ENCODE peak calls at places on chromosomes 3 and 15, in four cellular contexts. E is K562, R is SK-N-SH, F is HepG2. W is an unnamed sample.

GRCh38 chr3:79516795-79517194 is 251.0 kb downstream of the ROBO1 start:
- DNase-seq in E (no peak), R (no peak), F (no peak), W (no peak)

GRCh38 chr3:113560265-113560664 is 27.9 kb downstream of the SIDT1 start:
- DNase-seq in E (no peak), R (no peak), F (no peak), W (no peak)

GRCh38 chr3:5687230-5687629 is 499.7 kb downstream of the EDEM1 start:
- DNase-seq in E (no peak), R (no peak), F (no peak), W (no peak)

GRCh38 chr3:170059447-170059846 is 21.7 kb downstream of the GPR160 start:
- DNase-seq in E (no peak), R (no peak), F (no peak), W (no peak)

GRCh38 chr3:140911822-140912221 is 29.8 kb upstream of the SLC25A36 start:
- DNase-seq in E (no peak), R (no peak), F (peak), W (no peak)

GRCh38 chr15:26449296-26449695 is 323.6 kb downstream of the GABRB3 start:
- DNase-seq in E (no peak), R (no peak), F (no peak), W (no peak)

GRCh38 chr15:28096720-28097431 is 2.2 kb downstream of the OCA2 start:
- DNase-seq in E (no peak), R (no peak), F (no peak), W (peak)

GRCh38 chr3:104297617-104298016 is 1069.1 kb upstream of the ALCAM start:
- DNase-seq in E (no peak), R (no peak), F (no peak), W (no peak)

GRCh38 chr3:47035645-47036044 is 56.2 kb downstream of the NBEAL2 start:
- DNase-seq in E (no peak), R (no peak), F (peak), W (no peak)

GRCh38 chr3:101377209-101377608 is 56.8 kb upstream of the IMPG2 start:
- DNase-seq in E (no peak), R (no peak), F (no peak), W (no peak)

GRCh38 chr3:118960876-118961275 is 73.8 kb downstream of the IGSF11 start:
- DNase-seq in E (no peak), R (no peak), F (no peak), W (no peak)

GRCh38 chr15:31101262-31102048 is at the start of gene TRPM1:
- DNase-seq in E (no peak), R (no peak), F (no peak), W (no peak)

GRCh38 chr3:183481582-183481981 is 53.2 kb upstream of the MCF2L2 start:
- DNase-seq in E (no peak), R (no peak), F (no peak), W (no peak)

GRCh38 chr3:173411288-173412064 is 13.9 kb downstream of the NLGN1 start:
- DNase-seq in E (no peak), R (peak), F (peak), W (no peak)

GRCh38 chr3:14519406-14519805 is 20.7 kb downstream of the GRIP2 start:
- DNase-seq in E (no peak), R (no peak), F (no peak), W (no peak)

GRCh38 chr3:70180664-70181063 is 131.8 kb downstream of the MDFIC2 start:
- DNase-seq in E (no peak), R (no peak), F (no peak), W (no peak)

GRCh38 chr3:13849018-13849417 is 30.9 kb downstream of the WNT7A start:
- DNase-seq in E (no peak), R (no peak), F (no peak), W (no peak)

GRCh38 chr15:46652256-46652655 is 1017.4 kb downstream of the SQOR start:
- DNase-seq in E (no peak), R (no peak), F (no peak), W (no peak)

GRCh38 chr15:54808321-54808720 is 388.4 kb downstream of the RSL24D1 start:
- DNase-seq in E (no peak), R (no peak), F (no peak), W (no peak)

GRCh38 chr3:139187648-139188047 is 143.0 kb upstream of the PRR23C start:
- DNase-seq in E (peak), R (no peak), F (no peak), W (no peak)

GRCh38 chr3:52237659-52238172 is 1.2 kb downstream of the TWF2 start:
- DNase-seq in E (peak), R (peak), F (no peak), W (no peak)

GRCh38 chr15:69855172-69855562 is 242.6 kb downstream of the TLE3 start:
- DNase-seq in E (no peak), R (peak), F (no peak), W (no peak)

GRCh38 chr3:59254433-59254832 is 204.6 kb upstream of the CFAP20DC start:
- DNase-seq in E (no peak), R (no peak), F (no peak), W (no peak)

GRCh38 chr3:48428088-48428862 is 1.6 kb downstream of the PLXNB1 start:
- DNase-seq in E (no peak), R (no peak), F (peak), W (peak)

GRCh38 chr3:156161172-156161571 is 40.8 kb downstream of the KCNAB1 start:
- DNase-seq in E (no peak), R (no peak), F (no peak), W (no peak)

GRCh38 chr3:12772462-12772861 is 13.4 kb upstream of the TMEM40 start:
- DNase-seq in E (no peak), R (no peak), F (no peak), W (no peak)

GRCh38 chr3:12769761-12770160 is 10.7 kb upstream of the TMEM40 start:
- DNase-seq in E (no peak), R (no peak), F (no peak), W (no peak)

GRCh38 chr3:12766541-12766940 is 7.5 kb upstream of the TMEM40 start:
- DNase-seq in E (no peak), R (no peak), F (peak), W (no peak)

GRCh38 chr3:12771236-12771635 is 12.2 kb upstream of the TMEM40 start:
- DNase-seq in E (no peak), R (no peak), F (no peak), W (no peak)

GRCh38 chr3:12768579-12769527 is 9.8 kb upstream of the TMEM40 start:
- DNase-seq in E (peak), R (no peak), F (no peak), W (peak)
- TF ChIP-seq FOXJ3 in E (no peak), R (no peak), F (no peak), W (no peak)

DNA sequence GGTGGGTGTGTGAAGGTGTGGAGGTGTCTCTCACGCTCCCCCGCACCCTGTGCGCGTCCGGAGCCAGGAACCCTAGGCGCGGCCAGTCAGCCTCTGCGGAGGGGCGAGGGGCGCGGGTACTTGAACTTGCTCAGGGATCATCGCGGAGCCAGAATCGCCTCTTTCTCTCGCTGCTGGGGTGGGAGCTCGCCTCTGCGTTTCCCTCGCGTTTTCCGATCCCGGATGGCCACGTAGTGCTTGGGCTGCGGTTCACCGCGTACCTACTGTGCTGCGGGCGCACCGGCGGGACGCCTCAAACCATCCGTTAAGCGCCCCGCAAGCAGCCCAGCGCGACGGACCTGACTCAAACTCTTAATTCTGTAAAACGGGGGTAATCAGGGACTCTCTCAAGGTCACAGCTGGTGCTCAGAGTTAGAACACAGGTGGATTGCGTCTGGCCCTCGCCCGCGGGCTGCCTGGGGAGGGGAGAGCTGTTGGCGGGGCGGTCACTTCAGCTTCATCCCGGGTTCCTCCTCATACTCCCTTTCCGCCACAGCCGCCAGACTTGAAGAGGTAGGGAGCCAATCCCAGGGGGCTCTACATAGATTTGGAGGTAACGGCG is 686 bp downstream of the MYRIP start:
- DNase-seq in E (no peak), R (no peak), F (no peak), W (peak)
- TF ChIP-seq FOXJ3 in E (no peak), R (no peak), F (no peak), W (no peak)

DNA sequence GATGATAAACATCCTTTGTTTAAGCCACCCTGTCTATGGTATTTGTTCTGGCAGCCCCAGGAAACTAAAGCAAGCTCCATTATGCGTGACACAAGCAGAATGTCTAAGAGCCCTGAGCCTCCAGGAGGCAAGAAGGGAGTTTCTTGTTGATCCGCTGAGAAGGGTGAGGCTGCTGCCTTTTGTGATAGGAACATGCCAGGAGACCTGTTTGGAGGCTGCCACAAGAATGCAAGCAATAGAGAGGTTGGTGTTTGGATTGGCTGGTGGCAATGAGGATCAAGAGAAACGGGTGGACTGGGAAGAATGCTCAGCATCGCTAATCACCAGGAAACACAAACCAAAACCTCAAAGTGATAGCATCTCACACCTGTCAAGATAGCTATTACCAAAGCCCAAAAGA is 104.8 kb downstream of the ASB7 start:
- DNase-seq in E (no peak), R (no peak), F (no peak), W (no peak)
- TF ChIP-seq FOXJ3 in E (no peak), R (no peak), F (no peak), W (no peak)

GRCh38 chr3:72341943-72342342 is 506.3 kb downstream of the SHQ1 start:
- DNase-seq in E (no peak), R (no peak), F (no peak), W (no peak)

GRCh38 chr3:72342450-72342849 is 505.8 kb downstream of the SHQ1 start:
- DNase-seq in E (no peak), R (no peak), F (no peak), W (no peak)

GRCh38 chr3:72341380-72341770 is 506.9 kb downstream of the SHQ1 start:
- DNase-seq in E (no peak), R (no peak), F (no peak), W (no peak)

GRCh38 chr3:72344256-72345046 is 503.8 kb downstream of the SHQ1 start:
- DNase-seq in E (no peak), R (no peak), F (no peak), W (no peak)

DNA sequence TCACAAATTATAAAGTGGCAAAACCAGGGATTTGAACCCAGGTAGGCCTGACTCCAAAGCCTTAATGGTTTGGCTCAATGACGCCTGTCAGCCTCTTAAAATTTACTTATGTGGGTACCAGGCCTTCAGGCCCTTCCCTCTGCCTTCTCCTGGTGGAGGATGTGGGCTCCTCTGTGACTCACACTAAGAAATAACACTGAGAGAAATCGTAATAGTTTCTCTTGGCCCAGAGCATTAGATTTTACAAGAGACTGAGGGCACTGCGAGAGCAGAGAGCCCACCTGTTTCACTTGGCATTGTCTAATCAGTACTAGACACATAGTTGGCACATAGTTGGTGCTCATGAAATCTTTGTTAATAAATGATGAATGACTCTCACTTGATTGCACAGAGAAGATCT is 505.2 kb downstream of the SHQ1 start:
- DNase-seq in E (no peak), R (no peak), F (no peak), W (no peak)
- TF ChIP-seq FOXJ3 in E (no peak), R (no peak), F (no peak), W (no peak)

GRCh38 chr3:188490416-188490815 is 336.5 kb downstream of the LPP start:
- DNase-seq in E (no peak), R (no peak), F (no peak), W (no peak)

GRCh38 chr3:188487652-188488051 is 333.7 kb downstream of the LPP start:
- DNase-seq in E (no peak), R (no peak), F (no peak), W (no peak)

GRCh38 chr3:188486952-188487351 is 333.0 kb downstream of the LPP start:
- DNase-seq in E (no peak), R (no peak), F (no peak), W (no peak)

GRCh38 chr3:188489639-188490405 is 335.9 kb downstream of the LPP start:
- DNase-seq in E (no peak), R (no peak), F (no peak), W (no peak)

GRCh38 chr3:188491276-188491687 is 337.3 kb downstream of the LPP start:
- DNase-seq in E (no peak), R (no peak), F (no peak), W (no peak)
- TF ChIP-seq FOXJ3 in E (no peak), R (no peak), F (no peak), W (no peak)

GRCh38 chr15:76172782-76173181 is 113.0 kb downstream of the TMEM266 start:
- DNase-seq in E (no peak), R (no peak), F (no peak), W (no peak)
- TF ChIP-seq FOXJ3 in E (no peak), R (no peak), F (no peak), W (no peak)

GRCh38 chr15:35872577-35872976 is 326.6 kb upstream of the DPH6 start:
- DNase-seq in E (no peak), R (peak), F (no peak), W (no peak)
- TF ChIP-seq FOXJ3 in E (no peak), R (peak), F (no peak), W (no peak)